ENCODE peak calls at places on chromosomes 6 and 20, in five cellular contexts. L, X, J, A and U are unnamed samples.

GRCh38 chr20:37944456-37944981 is 41.6 kb downstream of the VSTM2L start:
- DNase-seq in L (no peak), X (no peak), J (peak), A (peak), U (no peak)

GRCh38 chr6:122145246-122145645 is 254.2 kb upstream of the HSF2 start:
- DNase-seq in L (no peak), X (no peak), J (no peak), A (no peak), U (no peak)

GRCh38 chr20:38272961-38273360 is 12.4 kb upstream of the KIAA1755 start:
- DNase-seq in L (peak), X (no peak), J (no peak), A (no peak), U (no peak)

GRCh38 chr6:140541288-140541687 is 1166.8 kb upstream of the CITED2 start:
- DNase-seq in L (no peak), X (no peak), J (no peak), A (no peak), U (no peak)

GRCh38 chr6:137853569-137854213 is 13.4 kb upstream of the TNFAIP3 start:
- DNase-seq in L (peak), X (peak), J (no peak), A (no peak), U (no peak)

GRCh38 chr6:160285541-160286105 is 27.0 kb upstream of the SLC22A2 start:
- DNase-seq in L (no peak), X (no peak), J (no peak), A (no peak), U (no peak)

GRCh38 chr6:108113557-108114519 is 39.3 kb upstream of the OSTM1 start:
- DNase-seq in L (peak), X (peak), J (no peak), A (no peak), U (no peak)

GRCh38 chr6:84967389-84967788 is 203.0 kb upstream of the TBX18 start:
- DNase-seq in L (peak), X (peak), J (no peak), A (no peak), U (no peak)

GRCh38 chr20:59805266-59805665 is 128.2 kb downstream of the SYCP2 start:
- DNase-seq in L (no peak), X (no peak), J (peak), A (peak), U (no peak)

GRCh38 chr6:52514514-52514913 is 62.3 kb downstream of the TRAM2 start:
- DNase-seq in L (no peak), X (peak), J (no peak), A (no peak), U (no peak)

GRCh38 chr6:13711384-13711725 is 280 bp downstream of the RANBP9 start:
- DNase-seq in L (no peak), X (no peak), J (no peak), A (no peak), U (no peak)

GRCh38 chr6:11761744-11762620 is 16.6 kb downstream of the ADTRP start:
- DNase-seq in L (no peak), X (no peak), J (no peak), A (no peak), U (no peak)

GRCh38 chr6:13419826-13420225 is 67.6 kb downstream of the GFOD1 start:
- DNase-seq in L (no peak), X (no peak), J (no peak), A (peak), U (no peak)

GRCh38 chr20:17431621-17432364 is 99.4 kb downstream of the BFSP1 start:
- DNase-seq in L (peak), X (peak), J (peak), A (no peak), U (peak)

GRCh38 chr20:434221-434620 is 26.1 kb downstream of the RBCK1 start:
- DNase-seq in L (no peak), X (no peak), J (no peak), A (no peak), U (no peak)

GRCh38 chr6:145743325-145743724 is 8.0 kb upstream of the EPM2A start:
- DNase-seq in L (no peak), X (no peak), J (no peak), A (no peak), U (no peak)

GRCh38 chr20:62983210-62983609 is 23.6 kb downstream of the BHLHE23 start:
- DNase-seq in L (no peak), X (no peak), J (no peak), A (no peak), U (no peak)

GRCh38 chr6:82711992-82712788 is 348.6 kb downstream of the TPBG start:
- DNase-seq in L (no peak), X (no peak), J (no peak), A (no peak), U (no peak)

GRCh38 chr6:28402197-28402596 is 2.6 kb upstream of the ZSCAN12 start:
- DNase-seq in L (no peak), X (no peak), J (no peak), A (no peak), U (no peak)

GRCh38 chr6:39078695-39079094 is 30.1 kb downstream of the GLP1R start:
- DNase-seq in L (no peak), X (no peak), J (no peak), A (peak), U (no peak)

GRCh38 chr6:12008366-12009179 is 3.5 kb upstream of the HIVEP1 start:
- DNase-seq in L (peak), X (peak), J (peak), A (no peak), U (peak)

GRCh38 chr20:14055127-14055742 is 59.9 kb downstream of the MACROD2 start:
- DNase-seq in L (peak), X (peak), J (no peak), A (no peak), U (no peak)

GRCh38 chr6:116287668-116288282 is 8.0 kb upstream of the TSPYL1 start:
- DNase-seq in L (peak), X (peak), J (no peak), A (no peak), U (no peak)

GRCh38 chr6:164063346-164063745 is 648.8 kb downstream of the QKI start:
- DNase-seq in L (no peak), X (no peak), J (no peak), A (no peak), U (no peak)

GRCh38 chr6:82783587-82784253 is 281.9 kb downstream of the UBE3D start:
- DNase-seq in L (no peak), X (no peak), J (no peak), A (no peak), U (no peak)

GRCh38 chr6:18121580-18122127 is 823 bp downstream of the NHLRC1 start:
- DNase-seq in L (no peak), X (no peak), J (no peak), A (no peak), U (no peak)

GRCh38 chr20:17898548-17898994 is 70.0 kb downstream of the SNX5 start:
- DNase-seq in L (peak), X (peak), J (peak), A (no peak), U (no peak)

GRCh38 chr20:53865905-53866786 is 204.2 kb downstream of the BCAS1 start:
- DNase-seq in L (peak), X (no peak), J (peak), A (no peak), U (no peak)

GRCh38 chr6:2237001-2237400 is 8.4 kb downstream of the GMDS start:
- DNase-seq in L (peak), X (no peak), J (no peak), A (no peak), U (no peak)

GRCh38 chr6:101878554-101879276 is 485.2 kb downstream of the GRIK2 start:
- DNase-seq in L (no peak), X (no peak), J (no peak), A (no peak), U (no peak)

GRCh38 chr20:46583411-46584214 is 33.2 kb upstream of the OCSTAMP start:
- DNase-seq in L (no peak), X (no peak), J (no peak), A (no peak), U (no peak)

GRCh38 chr20:59219206-59219605 is 55.6 kb downstream of the ZNF831 start:
- DNase-seq in L (no peak), X (no peak), J (no peak), A (no peak), U (no peak)

GRCh38 chr20:45347936-45348809 is at the start of gene SDC4:
- DNase-seq in L (peak), X (no peak), J (peak), A (no peak), U (peak)

GRCh38 chr20:21609221-21609620 is 95.4 kb upstream of the NKX2-2 start:
- DNase-seq in L (no peak), X (no peak), J (no peak), A (no peak), U (no peak)

GRCh38 chr6:43629104-43629504 is at the start of gene GTPBP2:
- DNase-seq in L (peak), X (peak), J (peak), A (peak), U (peak)
- TF ChIP-seq POLR2AphosphoS5 in L (peak), X (no peak), J (peak), A (peak), U (no peak)

DNA sequence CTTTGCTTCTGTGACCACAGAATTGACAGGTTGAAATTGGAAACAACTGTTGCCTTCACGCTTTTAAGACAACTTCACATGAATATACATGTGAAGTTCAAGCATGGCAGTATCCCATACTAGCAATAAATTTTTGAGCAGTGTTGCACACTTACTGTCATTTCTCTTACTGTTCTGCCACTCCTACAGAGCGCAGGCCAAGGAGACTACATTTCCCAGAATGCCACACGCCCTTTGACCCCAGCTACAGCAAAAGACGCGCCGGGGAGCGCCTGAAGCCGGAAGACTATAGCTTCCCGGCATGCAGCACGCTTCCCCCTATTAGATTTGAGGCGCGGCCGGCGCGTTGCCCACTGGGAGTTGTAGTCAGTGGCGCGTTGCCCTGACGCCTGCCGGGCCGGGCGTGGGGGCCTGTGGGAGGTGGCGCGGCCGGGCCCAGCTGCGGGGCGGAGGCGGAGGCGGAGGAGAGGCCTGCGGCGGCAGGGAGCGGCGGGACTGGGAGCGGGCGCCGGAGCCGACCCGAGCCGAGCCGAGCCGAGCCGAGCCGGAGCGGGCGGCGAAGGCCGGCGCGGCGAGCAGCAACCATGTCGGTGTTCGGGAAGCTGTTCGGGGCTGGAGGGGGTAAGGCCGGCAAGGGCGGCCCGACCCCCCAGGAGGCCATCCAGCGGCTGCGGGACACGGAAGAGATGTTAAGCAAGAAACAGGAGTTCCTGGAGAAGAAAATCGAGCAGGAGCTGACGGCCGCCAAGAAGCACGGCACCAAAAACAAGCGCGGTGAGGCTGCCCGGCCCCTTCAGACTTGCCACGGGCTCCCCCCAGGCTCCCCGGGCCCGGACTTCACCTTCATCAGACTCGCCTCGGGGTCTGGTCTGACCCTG is at the start of gene CHMP4B:
- DNase-seq in L (peak), X (peak), J (peak), A (peak), U (peak)
- TF ChIP-seq POLR2A in L (peak), X (peak), J (no peak), A (peak), U (peak)

GRCh38 chr6:706819-707381 is 14.0 kb upstream of the EXOC2 start:
- DNase-seq in L (no peak), X (no peak), J (no peak), A (no peak), U (no peak)
- TF ChIP-seq POLR2AphosphoS5 in L (no peak), X (no peak), J (no peak), A (no peak), U (no peak)

GRCh38 chr6:3457710-3458605 is 1.1 kb upstream of the SLC22A23 start:
- DNase-seq in L (peak), X (peak), J (peak), A (no peak), U (no peak)

GRCh38 chr6:3455490-3456394 is 1.1 kb downstream of the SLC22A23 start:
- DNase-seq in L (peak), X (no peak), J (peak), A (no peak), U (peak)

GRCh38 chr6:3458706-3459421 is 2.0 kb upstream of the SLC22A23 start:
- DNase-seq in L (no peak), X (no peak), J (no peak), A (no peak), U (no peak)

GRCh38 chr6:3456395-3456767 is 469 bp downstream of the SLC22A23 start:
- DNase-seq in L (no peak), X (no peak), J (no peak), A (no peak), U (peak)

DNA sequence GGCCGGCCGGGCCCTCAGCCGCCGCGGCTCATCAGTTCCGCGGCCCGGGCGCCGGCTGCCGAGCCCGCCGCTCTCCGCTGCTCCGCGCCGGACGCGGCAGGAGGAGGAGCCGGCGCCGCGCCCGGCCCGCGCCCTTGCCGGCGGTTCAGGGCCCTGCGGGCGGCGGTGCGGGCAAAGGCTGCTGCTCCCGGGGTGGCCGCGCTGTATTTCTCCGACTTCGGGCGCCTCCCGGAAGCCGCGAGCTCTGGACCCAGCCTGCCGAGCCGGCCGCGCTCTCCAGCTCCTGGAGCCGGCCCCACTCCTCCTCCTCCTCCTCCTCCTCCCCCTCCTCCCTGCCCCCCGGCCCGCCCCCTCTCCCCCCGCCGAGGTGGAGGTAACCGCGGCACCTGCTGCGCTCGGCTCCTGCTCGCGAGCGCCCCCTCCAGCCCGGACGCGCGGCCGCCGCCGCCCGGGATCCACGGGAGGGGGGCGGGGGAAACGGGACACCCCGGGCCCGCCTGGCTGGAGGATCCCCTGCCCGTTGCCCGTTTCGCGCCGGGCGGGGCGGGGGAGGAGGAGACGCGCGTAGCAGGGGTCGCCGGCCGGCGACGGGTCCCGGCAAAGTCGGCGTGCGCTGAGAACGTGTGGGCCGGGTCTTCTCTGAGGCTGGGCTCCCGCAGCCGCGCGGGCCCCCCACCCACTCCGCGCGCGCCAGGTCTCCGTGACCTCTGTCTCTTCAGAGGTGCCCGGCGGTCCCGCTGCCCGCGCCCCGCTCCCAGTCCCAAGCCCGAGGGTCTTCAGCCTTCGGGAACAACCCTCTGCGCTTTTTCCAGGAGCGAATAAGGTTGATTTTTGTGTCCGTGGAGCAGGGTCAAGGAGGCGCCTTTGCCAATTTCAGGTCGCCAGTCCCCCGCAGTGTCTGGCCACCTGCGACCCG is at the start of gene SLC22A23:
- DNase-seq in L (peak), X (peak), J (peak), A (no peak), U (peak)
- TF ChIP-seq POLR2A in L (no peak), X (peak), J (no peak), A (no peak), U (no peak)

DNA sequence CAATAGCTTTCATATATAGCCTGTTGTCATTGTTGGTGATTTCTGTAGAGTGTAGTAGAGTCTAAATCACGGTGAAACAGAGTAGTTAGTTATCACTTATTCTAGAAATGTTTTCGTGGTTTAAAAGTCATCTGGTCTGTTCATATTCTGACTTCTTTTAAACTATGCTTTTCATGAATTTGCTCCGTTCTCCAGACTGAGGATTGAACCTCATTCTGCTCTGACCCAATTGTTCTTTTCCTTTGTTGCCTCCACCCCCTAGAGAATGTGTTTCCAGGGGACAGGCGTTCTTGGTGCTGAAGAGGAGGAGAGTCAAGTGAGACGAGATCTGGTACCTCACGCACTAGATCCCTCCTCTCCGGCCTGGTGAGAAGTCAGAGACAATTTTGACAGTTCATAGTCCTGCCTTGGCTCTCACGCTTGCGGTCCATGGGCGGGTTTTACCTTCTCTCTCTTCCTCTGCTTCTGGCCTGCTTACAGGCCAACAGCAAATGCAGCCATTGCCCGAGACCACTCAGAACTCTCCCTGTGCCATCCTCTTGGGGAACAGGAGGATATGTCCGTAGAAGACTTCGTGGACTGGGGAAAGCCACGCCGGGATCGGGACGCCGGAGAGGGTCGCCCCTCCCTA is 609 bp upstream of the ZNF292 start:
- DNase-seq in L (no peak), X (no peak), J (no peak), A (no peak), U (peak)
- TF ChIP-seq POLR2AphosphoS5 in L (no peak), X (no peak), J (no peak), A (no peak), U (peak)

GRCh38 chr20:43465625-43465943 is 7.9 kb downstream of the SRSF6 start:
- DNase-seq in L (no peak), X (no peak), J (no peak), A (no peak), U (no peak)
- TF ChIP-seq POLR2A in L (no peak), X (no peak), J (no peak), A (no peak), U (no peak)

GRCh38 chr6:106223300-106223930 is 102.1 kb downstream of the ATG5 start:
- DNase-seq in L (peak), X (peak), J (peak), A (no peak), U (no peak)

GRCh38 chr6:106227612-106228507 is 97.7 kb downstream of the ATG5 start:
- DNase-seq in L (no peak), X (no peak), J (no peak), A (no peak), U (no peak)

GRCh38 chr6:106220485-106220884 is 105.1 kb downstream of the ATG5 start:
- DNase-seq in L (no peak), X (no peak), J (no peak), A (no peak), U (no peak)

GRCh38 chr6:106226676-106227075 is 98.9 kb downstream of the ATG5 start:
- DNase-seq in L (no peak), X (no peak), J (no peak), A (no peak), U (no peak)

GRCh38 chr6:106225581-106225980 is 100.0 kb downstream of the ATG5 start:
- DNase-seq in L (no peak), X (no peak), J (no peak), A (no peak), U (no peak)
- TF ChIP-seq POLR2AphosphoS5 in L (no peak), X (no peak), J (no peak), A (no peak), U (no peak)

GRCh38 chr6:32668226-32668747 is 1.8 kb upstream of the HLA-DQB1 start:
- DNase-seq in L (no peak), X (peak), J (peak), A (no peak), U (peak)
- TF ChIP-seq POLR2A in L (no peak), X (no peak), J (no peak), A (no peak), U (peak)